ENCODE peak calls at places on chromosomes 16 and 17, in seven cellular contexts. S is fibroblast of lung, R is WERI-Rb-1, O is cardiac muscle cell, I is upper lobe of right lung, J is ovary, G is prostate gland. A is an unnamed sample.
A peak's percentile ranks its signal among the peaks of the same experiment; 100 is the strongest.

GRCh38 chr17:16980813-16981731 is 9.2 kb upstream of the TNFRSF13B start:
- DNase-seq in R (no peak), I (no peak), S (no peak), J (no peak), O (no peak), G (no peak), A (no peak)

GRCh38 chr16:50646345-50646744 is 34.8 kb downstream of the SNX20 start:
- DNase-seq in O (no peak), R (no peak), I (no peak), J (no peak), S (no peak), G (no peak), A (no peak)

GRCh38 chr17:46143827-46144236 is 49.4 kb downstream of the KANSL1 start:
- DNase-seq in J (no peak), S (no peak), I (no peak), R (no peak), G (no peak), O (no peak), A (no peak)

GRCh38 chr17:27512511-27513346 is 56.5 kb downstream of the KSR1 start:
- DNase-seq in O (no peak), R (no peak), S (no peak), I (no peak), G (no peak), J (no peak), A (no peak)

GRCh38 chr16:23031508-23032098 is 117.6 kb downstream of the USP31 start:
- DNase-seq in O (no peak), I (no peak), J (no peak), S (no peak), R (no peak), G (no peak), A (no peak)

GRCh38 chr17:38724337-38724988 is 5.7 kb upstream of the CISD3 start:
- DNase-seq in R (no peak), J (no peak), G (no peak), I (no peak), S (no peak), O (no peak), A (no peak)

GRCh38 chr17:62653002-62653830 is 25.7 kb downstream of the MRC2 start:
- DNase-seq in I (peak; percentile 90), R (peak; percentile 99), J (peak; percentile 70), S (peak; percentile 57), G (no peak), O (peak; percentile 48), A (no peak)

GRCh38 chr17:50653738-50654137 is 19.1 kb downstream of the ABCC3 start:
- DNase-seq in J (no peak), G (no peak), S (no peak), R (no peak), I (no peak), O (no peak), A (no peak)

GRCh38 chr17:49554694-49555494 is 20.8 kb upstream of the NXPH3 start:
- DNase-seq in S (no peak), J (no peak), O (no peak), G (no peak), I (peak; percentile 60), R (no peak), A (no peak)

GRCh38 chr16:69397821-69398521 is 12.2 kb upstream of the TERF2 start:
- DNase-seq in G (no peak), O (peak; percentile 86), S (peak; percentile 78), R (peak; percentile 30), I (no peak), J (peak; percentile 72), A (no peak)

GRCh38 chr16:27429981-27430441 is 28.0 kb downstream of the IL21R start:
- DNase-seq in J (no peak), G (no peak), S (no peak), O (peak; percentile 7), I (peak; percentile 51), R (no peak), A (no peak)

GRCh38 chr16:85605051-85605911 is 7.8 kb upstream of the GSE1 start:
- DNase-seq in J (no peak), S (no peak), O (no peak), G (no peak), R (no peak), I (no peak), A (no peak)

GRCh38 chr17:47879776-47880452 is 16.1 kb upstream of the SP2 start:
- DNase-seq in S (no peak), I (no peak), J (no peak), O (no peak), G (no peak), R (no peak), A (no peak)

GRCh38 chr17:38579934-38580333 is 25.8 kb downstream of the SRCIN1 start:
- DNase-seq in I (no peak), S (peak; percentile 20), O (peak; percentile 66), G (no peak), R (peak; percentile 78), J (no peak), A (no peak)

GRCh38 chr17:7184647-7185046 is 5.5 kb upstream of the ASGR1 start:
- DNase-seq in G (no peak), R (no peak), O (no peak), I (no peak), J (no peak), S (no peak), A (no peak)

GRCh38 chr16:23695756-23696155 is 17.1 kb downstream of the PLK1 start:
- DNase-seq in G (no peak), S (no peak), I (no peak), R (no peak), O (no peak), J (no peak), A (no peak)

DNA sequence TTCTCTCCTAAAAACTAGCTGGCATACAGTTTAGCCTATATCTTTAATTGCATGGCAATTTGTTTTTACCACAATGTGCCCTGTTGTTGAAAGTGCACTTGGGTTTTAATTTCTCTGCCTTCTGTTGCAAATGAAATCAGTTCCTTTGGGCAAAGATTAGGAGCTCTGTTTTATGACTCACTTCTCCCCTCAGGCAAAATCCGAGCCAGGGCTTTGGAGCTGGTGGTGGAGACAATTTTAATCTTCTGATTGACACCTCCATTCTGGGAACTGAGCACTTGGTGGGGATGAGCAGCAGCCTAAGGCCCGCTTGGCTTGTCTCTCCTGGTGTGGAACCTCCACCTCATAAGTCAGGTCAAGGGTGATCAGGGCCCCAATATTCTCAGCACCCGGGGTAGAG is 13.3 kb upstream of the MYH8 start:
- DNase-seq in J (no peak), G (no peak), R (peak; percentile 9), S (no peak), O (peak; percentile 19), I (no peak), A (no peak)
- H3K27ac ChIP-seq in J (no peak overlapping the region), G (no peak overlapping the region), R (no peak overlapping the region), S (no peak overlapping the region), O (no peak overlapping the region), I (no peak overlapping the region), A (no peak overlapping the region)

DNA sequence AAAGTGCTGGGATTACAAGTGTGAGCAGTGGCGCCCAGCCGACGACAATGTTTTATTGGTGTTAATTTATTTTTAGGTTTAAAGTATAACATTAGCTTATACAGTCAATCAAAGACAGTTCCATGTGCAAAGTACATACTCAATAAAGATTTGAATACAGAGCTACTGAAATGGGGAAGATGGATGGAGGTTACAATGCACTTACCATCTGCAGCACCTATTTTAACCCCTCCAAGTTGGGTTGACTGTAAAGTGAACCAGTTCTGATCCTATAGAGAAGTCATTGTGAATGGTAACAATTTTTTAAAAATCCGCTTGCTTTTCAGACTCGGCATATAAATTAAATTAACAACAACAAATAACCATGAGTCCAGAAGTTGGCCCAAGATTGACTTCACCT is 679 bp upstream of the PSKH1 start:
- DNase-seq in J (no peak), O (no peak), S (no peak), G (no peak), I (no peak), R (no peak), A (no peak)
- H3K27ac ChIP-seq in J (no peak overlapping the region), O (peak overlapping the region; percentile 25), S (peak overlapping the region; percentile 45), G (peak overlapping the region; percentile 94), I (peak overlapping the region; percentile 97), R (peak overlapping the region; percentile 52), A (no peak overlapping the region)

GRCh38 chr16:30649725-30650368 is 913 bp upstream of the PRR14 start:
- DNase-seq in G (no peak), R (no peak), I (peak; percentile 81), S (no peak), J (no peak), O (no peak), A (no peak)
- H3K27ac ChIP-seq in G (peak overlapping the region; percentile 95), R (peak overlapping the region; percentile 98), I (peak overlapping the region; percentile 95), S (peak overlapping the region; percentile 94), J (peak overlapping the region; percentile 60), O (peak overlapping the region; percentile 18), A (peak overlapping the region; percentile 79)

GRCh38 chr17:10652984-10653680 is 4.0 kb downstream of the MYH3 start:
- DNase-seq in S (peak; percentile 13), O (peak; percentile 21), I (no peak), R (no peak), J (no peak), G (no peak), A (no peak)
- H3K27ac ChIP-seq in S (no peak overlapping the region), O (no peak overlapping the region), I (no peak overlapping the region), R (no peak overlapping the region), J (no peak overlapping the region), G (no peak overlapping the region), A (no peak overlapping the region)

DNA sequence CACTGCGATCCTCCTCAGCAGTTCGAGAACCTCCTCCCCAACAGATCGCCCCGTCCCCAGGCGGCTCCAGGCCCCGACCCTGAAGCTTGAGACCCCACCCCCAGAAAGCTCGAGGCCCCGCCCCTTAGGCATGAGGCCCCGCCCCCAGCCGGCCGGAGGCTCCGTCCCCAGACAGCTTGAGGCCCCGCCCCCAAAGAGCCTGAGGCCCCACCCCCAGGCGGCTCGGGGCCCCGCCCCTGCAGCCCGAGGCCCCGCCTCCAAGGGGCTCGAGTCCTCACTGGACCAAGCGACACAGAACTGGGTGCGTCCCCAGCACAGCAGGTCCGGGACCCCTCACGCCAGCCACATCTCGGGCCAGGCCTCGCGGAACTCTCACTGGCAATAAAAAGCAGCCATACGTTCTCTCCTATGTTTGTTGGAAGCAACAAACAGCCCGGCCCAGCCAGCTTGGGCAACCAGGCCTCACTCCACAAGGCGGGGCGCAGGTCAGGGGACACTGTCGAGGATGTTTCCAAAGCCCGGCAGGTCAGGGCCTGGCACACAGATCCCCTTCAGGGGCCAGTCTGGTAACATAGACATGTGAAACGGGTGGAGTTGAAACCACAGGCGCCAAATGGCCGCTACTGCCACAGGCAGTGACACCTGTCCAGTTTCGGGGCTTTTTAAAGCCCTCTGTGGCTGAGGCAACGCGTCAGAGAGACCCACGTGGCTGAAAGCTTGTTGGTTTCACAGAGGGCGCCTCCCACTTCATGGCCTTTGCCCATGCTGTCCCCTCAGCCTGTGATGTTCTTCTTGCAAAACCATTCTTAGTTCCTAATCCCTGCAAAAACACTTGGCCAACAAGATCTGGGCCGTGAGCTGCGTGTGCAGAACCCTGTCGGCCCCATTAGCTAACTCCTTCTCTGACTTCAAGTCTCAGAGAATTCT is 224.2 kb downstream of the PARN start:
- DNase-seq in O (no peak), S (no peak), J (peak; percentile 24), R (no peak), I (no peak), G (no peak), A (no peak)
- H3K27ac ChIP-seq in O (no peak overlapping the region), S (no peak overlapping the region), J (no peak overlapping the region), R (no peak overlapping the region), I (no peak overlapping the region), G (no peak overlapping the region), A (no peak overlapping the region)

DNA sequence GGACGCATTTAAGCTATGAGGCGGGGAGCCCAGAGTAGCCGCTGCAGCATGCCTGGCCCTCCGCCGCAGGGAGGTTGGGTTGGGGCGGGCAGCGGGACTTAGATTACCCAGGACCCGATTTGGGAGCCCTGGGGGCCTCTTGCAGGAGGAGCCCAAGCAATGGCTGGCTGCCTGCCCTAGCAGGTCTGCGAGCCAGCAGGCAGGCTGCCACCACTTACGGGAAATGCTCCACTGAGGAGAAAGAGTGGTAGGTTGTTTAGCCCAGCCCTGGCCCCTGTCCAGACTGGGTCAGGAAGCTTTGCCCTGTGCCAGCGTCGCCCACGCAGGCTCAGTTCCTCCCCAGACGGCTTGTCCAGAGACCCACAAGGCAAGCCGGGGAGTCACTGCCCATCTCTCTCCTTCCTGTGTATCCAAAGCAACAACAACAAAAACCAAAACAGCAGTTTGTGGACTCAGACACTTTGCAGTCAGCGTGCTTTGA is 10.3 kb upstream of the TVP23A start:
- DNase-seq in R (no peak), G (peak; percentile 87), J (peak; percentile 89), S (peak; percentile 86), I (peak; percentile 97), O (peak; percentile 97), A (peak; percentile 10)
- H3K27ac ChIP-seq in R (no peak overlapping the region), G (peak overlapping the region; percentile 82), J (peak overlapping the region; percentile 34), S (peak overlapping the region; percentile 48), I (peak overlapping the region; percentile 88), O (no peak overlapping the region), A (peak overlapping the region; percentile 53)